ENCODE peak calls at places on chromosomes 5 and 9, in nine cellular contexts. R is A549; I is activated CD8-positive, alpha-beta T cell treated with anti-CD3 and anti-CD28 coated beads, Interleukin-2, amount 10 ng/mL, durations not matched to agents 7 days and 5 days; P is fibroblast of the conjunctiva; F is substantia nigra; S is ascending aorta; O is GM18507; L is Ammon's horn; M is mesenteric fat pad. T is an unnamed sample.

GRCh38 chr5:93736284-93736683 is 5.1 kb downstream of the POU5F2 start:
- DNase-seq in R (no peak), O (no peak), P (no peak), M (no peak), I (no peak), L (no peak), S (no peak), F (no peak), T (no peak)

GRCh38 chr5:126098330-126099017 is 324.7 kb upstream of the GRAMD2B start:
- DNase-seq in L (no peak), I (no peak), S (no peak), R (no peak), P (no peak), F (no peak), M (no peak), O (no peak), T (no peak)

GRCh38 chr5:179803651-179804598 is 2.7 kb downstream of the MGAT4B start:
- DNase-seq in R (no peak), O (no peak), F (no peak), P (no peak), S (peak), L (no peak), I (peak), M (no peak), T (no peak)

GRCh38 chr5:39194466-39195136 is 24.8 kb downstream of the FYB1 start:
- DNase-seq in M (no peak), F (no peak), R (peak), I (peak), L (no peak), P (no peak), S (no peak), O (no peak), T (peak)

GRCh38 chr5:53971096-53971495 is 339.3 kb downstream of the ARL15 start:
- DNase-seq in F (no peak), M (no peak), R (no peak), S (no peak), I (no peak), O (no peak), P (no peak), L (no peak), T (no peak)

GRCh38 chr5:72268753-72269410 is 51.2 kb downstream of the MRPS27 start:
- DNase-seq in R (peak), P (no peak), S (no peak), I (peak), O (no peak), F (no peak), L (no peak), M (no peak), T (no peak)

GRCh38 chr9:18658764-18659705 is 185.1 kb downstream of the ADAMTSL1 start:
- DNase-seq in I (no peak), F (no peak), L (no peak), M (no peak), O (no peak), S (no peak), R (no peak), P (peak), T (no peak)

GRCh38 chr5:79241535-79241979 is 5.6 kb downstream of the JMY start:
- DNase-seq in O (no peak), L (no peak), S (no peak), M (no peak), I (no peak), F (no peak), R (no peak), P (no peak), T (no peak)

GRCh38 chr5:14165375-14166091 is 22.4 kb downstream of the TRIO start:
- DNase-seq in P (no peak), F (no peak), I (no peak), L (no peak), M (no peak), S (no peak), R (peak), O (no peak), T (peak)

T was measured in esophagus muscularis mucosa.